ENCODE peak calls at places on chromosomes 2 and 18, in four cellular contexts. D is K562, R is GM12891, C is GM12878. V is an unnamed sample.

GRCh38 chr18:23194969-23195957 is 60.0 kb downstream of the CABLES1 start:
- DNase-seq in D (no peak), R (no peak), C (no peak), V (no peak)

GRCh38 chr2:40032650-40033319 is 253.7 kb upstream of the THUMPD2 start:
- DNase-seq in D (no peak), R (no peak), C (no peak), V (no peak)

GRCh38 chr18:52903858-52904257 is 563.9 kb downstream of the DCC start:
- DNase-seq in D (peak; percentile 6), R (peak; percentile 14), C (no peak), V (peak; percentile 44)

GRCh38 chr2:73908689-73909652 is 16.2 kb downstream of the ACTG2 start:
- DNase-seq in D (no peak), R (no peak), C (no peak), V (no peak)

GRCh38 chr2:133894429-133894828 is 326.2 kb upstream of the NCKAP5 start:
- DNase-seq in D (no peak), R (no peak), C (no peak), V (no peak)

GRCh38 chr18:44733754-44734465 is 53.2 kb downstream of the SETBP1 start:
- DNase-seq in D (no peak), R (no peak), C (no peak), V (no peak)

GRCh38 chr2:27225526-27225925 is 8.4 kb downstream of the CAD start:
- DNase-seq in D (no peak), R (no peak), C (no peak), V (no peak)

GRCh38 chr2:41963661-41964525 is 83.9 kb upstream of the PKDCC start:
- DNase-seq in D (no peak), R (no peak), C (no peak), V (no peak)

GRCh38 chr2:38233231-38233983 is 143.7 kb downstream of the ATL2 start:
- DNase-seq in D (no peak), R (no peak), C (no peak), V (no peak)

GRCh38 chr2:47043142-47043890 is 111.8 kb downstream of the STPG4 start:
- DNase-seq in D (no peak), R (no peak), C (no peak), V (no peak)

GRCh38 chr2:58923869-58924268 is 682.7 kb upstream of the FANCL start:
- DNase-seq in D (no peak), R (no peak), C (no peak), V (no peak)

GRCh38 chr2:176177580-176178270 is 10.7 kb upstream of the HOXD1 start:
- DNase-seq in D (no peak), R (no peak), C (no peak), V (no peak)

GRCh38 chr2:195531754-195532153 is 125.3 kb upstream of the SLC39A10 start:
- DNase-seq in D (no peak), R (no peak), C (no peak), V (no peak)

GRCh38 chr2:106011380-106011779 is 182.7 kb downstream of the UXS1 start:
- DNase-seq in D (no peak), R (no peak), C (no peak), V (no peak)

GRCh38 chr2:195898505-195898904 is 170.1 kb downstream of the DNAH7 start:
- DNase-seq in D (no peak), R (no peak), C (no peak), V (no peak)

GRCh38 chr2:33893801-33894200 is 294.7 kb upstream of the FAM98A start:
- DNase-seq in D (no peak), R (no peak), C (no peak), V (no peak)

GRCh38 chr18:73316513-73316912 is 448.7 kb upstream of the NETO1 start:
- DNase-seq in D (no peak), R (no peak), C (no peak), V (no peak)

GRCh38 chr2:192072261-192072660 is 122.5 kb downstream of the TMEFF2 start:
- DNase-seq in D (no peak), R (no peak), C (no peak), V (no peak)

GRCh38 chr2:85411405-85411748 is 1.2 kb upstream of the CAPG start:
- DNase-seq in D (no peak), R (no peak), C (no peak), V (no peak)

GRCh38 chr2:209556354-209556961 is 132.6 kb downstream of the MAP2 start:
- DNase-seq in D (no peak), R (peak; percentile 2), C (no peak), V (peak; percentile 8)

GRCh38 chr2:151162185-151162584 is 99.5 kb downstream of the RBM43 start:
- DNase-seq in D (no peak), R (no peak), C (no peak), V (no peak)

GRCh38 chr2:69893684-69894481 is at the start of gene SNRNP27:
- DNase-seq in D (peak; percentile 69), R (peak; percentile 61), C (peak; percentile 20), V (peak; percentile 46)

GRCh38 chr2:220932041-220932440 is 640.1 kb downstream of the EPHA4 start:
- DNase-seq in D (no peak), R (no peak), C (no peak), V (no peak)

GRCh38 chr2:26645792-26646191 is 4.6 kb upstream of the CIB4 start:
- DNase-seq in D (no peak), R (no peak), C (no peak), V (no peak)

GRCh38 chr2:144351687-144352086 is 168.2 kb downstream of the ZEB2 start:
- DNase-seq in D (no peak), R (no peak), C (no peak), V (no peak)

GRCh38 chr2:209937893-209938292 is 64.5 kb upstream of the RPE start:
- DNase-seq in D (no peak), R (no peak), C (no peak), V (no peak)

GRCh38 chr2:178825183-178825582 is 18.0 kb upstream of the TTN start:
- DNase-seq in D (no peak), R (no peak), C (no peak), V (no peak)

GRCh38 chr18:39487932-39488331 is 1922.3 kb upstream of the CELF4 start:
- DNase-seq in D (no peak), R (no peak), C (no peak), V (no peak)

GRCh38 chr18:46098616-46098933 is 479 bp upstream of the ATP5F1A start:
- DNase-seq in D (no peak), R (no peak), C (no peak), V (no peak)
- TF ChIP-seq SPI1 in D (no peak), R (no peak), C (no peak), V (no peak)

DNA sequence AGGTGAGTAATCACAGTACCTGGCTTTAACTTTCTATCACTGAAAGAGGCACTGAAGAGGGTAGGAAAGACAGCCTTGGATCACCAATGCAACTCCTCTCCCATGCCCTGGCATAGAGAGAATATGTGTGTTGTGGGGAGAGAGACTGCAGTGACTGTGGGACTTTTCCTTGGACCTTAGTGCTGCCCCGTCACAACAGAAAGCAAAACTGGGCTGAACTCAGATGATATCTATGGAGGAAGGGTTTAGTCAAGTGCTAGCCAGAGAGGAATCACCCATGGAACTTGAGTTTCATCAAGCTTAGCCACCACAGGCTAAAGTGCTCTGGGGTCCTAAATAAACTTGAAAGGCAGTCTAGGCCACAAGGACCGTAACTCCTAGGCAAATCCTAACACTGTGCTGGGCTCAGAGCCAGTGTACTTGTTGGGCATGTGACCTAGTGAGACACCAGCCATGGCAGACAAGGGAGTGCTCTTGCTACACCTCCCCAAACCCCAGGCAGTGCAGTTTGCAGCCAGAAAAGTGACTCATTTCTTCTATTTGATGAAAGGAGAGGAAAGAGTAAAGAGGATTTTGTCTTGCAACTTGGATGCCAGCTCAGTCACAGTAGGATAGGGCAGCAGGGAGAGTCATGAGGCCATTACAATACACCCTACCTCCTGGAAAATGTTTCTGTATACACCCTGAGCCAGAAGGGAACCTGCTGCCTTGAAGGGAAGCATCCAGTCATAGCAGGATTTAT is 105.8 kb upstream of the SPOPL start:
- DNase-seq in D (no peak), R (no peak), C (no peak), V (no peak)
- TF ChIP-seq SPI1 in D (no peak), R (no peak), C (no peak), V (no peak)

GRCh38 chr2:127786048-127786809 is 24.7 kb downstream of the WDR33 start:
- DNase-seq in D (no peak), R (no peak), C (no peak), V (no peak)
- TF ChIP-seq SPI1 in D (no peak), R (no peak), C (no peak), V (no peak)

GRCh38 chr2:187313831-187314230 is 134.2 kb downstream of the CALCRL start:
- DNase-seq in D (no peak), R (no peak), C (no peak), V (no peak)

GRCh38 chr2:187324631-187325030 is 123.4 kb downstream of the CALCRL start:
- DNase-seq in D (no peak), R (no peak), C (no peak), V (no peak)

GRCh38 chr2:187316040-187316439 is 132.0 kb downstream of the CALCRL start:
- DNase-seq in D (no peak), R (no peak), C (no peak), V (no peak)

GRCh38 chr2:187319441-187320108 is 128.5 kb downstream of the CALCRL start:
- DNase-seq in D (no peak), R (no peak), C (no peak), V (no peak)
- TF ChIP-seq SPI1 in D (no peak), R (no peak), C (no peak), V (no peak)

DNA sequence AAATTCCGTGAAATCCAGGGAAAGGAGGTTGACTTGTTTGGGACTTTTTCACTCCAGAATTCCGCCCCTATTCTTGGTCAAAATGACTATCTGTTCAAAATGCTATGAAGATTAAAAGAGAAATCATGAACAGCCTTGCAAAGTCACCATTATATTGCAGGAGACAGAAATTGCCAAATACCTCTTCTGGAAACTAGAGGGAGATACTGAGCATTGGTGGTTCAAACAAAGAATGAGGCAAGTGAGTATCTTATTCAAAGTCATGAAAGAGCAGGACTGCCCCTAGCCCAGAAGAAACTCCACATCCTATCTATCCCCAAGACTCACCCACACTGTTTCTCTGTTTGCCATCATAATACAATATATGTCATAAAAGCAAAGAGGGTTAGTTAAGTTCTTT is 862.3 kb upstream of the POU3F3 start:
- DNase-seq in D (no peak), R (no peak), C (no peak), V (no peak)
- TF ChIP-seq SPI1 in D (no peak), R (no peak), C (no peak), V (no peak)

DNA sequence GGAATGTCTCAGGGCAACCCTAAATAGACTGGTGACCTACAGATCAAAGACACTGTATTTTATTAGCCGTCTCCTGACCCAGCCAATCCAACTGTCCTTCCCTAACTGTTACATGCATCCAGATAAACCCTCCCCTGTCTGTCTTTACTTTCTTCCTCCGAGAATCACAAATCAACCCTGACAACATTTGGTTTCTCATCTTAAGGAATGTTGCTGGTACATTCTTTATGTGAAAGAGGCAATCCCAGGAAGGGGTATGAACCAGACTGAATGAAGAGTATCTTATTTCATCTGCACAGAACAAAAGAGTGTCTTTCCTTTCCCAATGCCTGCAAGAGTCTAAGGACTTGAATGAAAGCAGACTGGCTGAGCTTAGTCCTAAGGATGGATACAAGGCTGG is 113.9 kb upstream of the LTBP1 start:
- DNase-seq in D (no peak), R (no peak), C (no peak), V (no peak)
- TF ChIP-seq SPI1 in D (no peak), R (no peak), C (no peak), V (no peak)